ENCODE peak calls at places on chromosomes 5 and 9, in five cellular contexts. O is T1000, Q is WTC11, J is adipocyte, D is left kidney. B is an unnamed sample.

GRCh38 chr5:114097570-114097969 is 264.3 kb upstream of the KCNN2 start:
- DNase-seq in O (no peak), Q (no peak), J (no peak), D (no peak), B (no peak)

GRCh38 chr9:114416290-114416689 is 28.5 kb upstream of the AKNA start:
- DNase-seq in O (no peak), Q (no peak), J (no peak), D (no peak), B (no peak)

GRCh38 chr5:146623657-146624056 is 107.7 kb upstream of the GPR151 start:
- DNase-seq in O (no peak), Q (no peak), J (no peak), D (no peak), B (no peak)

GRCh38 chr5:169736653-169737052 is 99.6 kb downstream of the DOCK2 start:
- DNase-seq in O (no peak), Q (no peak), J (no peak), D (no peak), B (no peak)

GRCh38 chr5:132483101-132483500 is 7.5 kb downstream of the IRF1 start:
- DNase-seq in O (no peak), Q (no peak), J (no peak), D (no peak), B (no peak)

GRCh38 chr5:54663876-54664275 is 146.3 kb downstream of the SNX18 start:
- DNase-seq in O (peak), Q (no peak), J (peak), D (peak), B (no peak)

GRCh38 chr9:21996438-21996837 is 1.8 kb downstream of the CDKN2B-AS1 start:
- DNase-seq in O (no peak), Q (peak), J (no peak), D (no peak), B (no peak)

GRCh38 chr5:10856646-10857332 is 95.8 kb upstream of the DAP start:
- DNase-seq in O (no peak), Q (peak), J (peak), D (peak), B (peak)

GRCh38 chr5:147051193-147051592 is 172.6 kb upstream of the PPP2R2B start:
- DNase-seq in O (no peak), Q (no peak), J (no peak), D (no peak), B (no peak)

GRCh38 chr5:34039398-34040157 is 3.4 kb downstream of the C1QTNF3 start:
- DNase-seq in O (no peak), Q (no peak), J (no peak), D (no peak), B (no peak)